ENCODE peak calls at places on chromosomes 4 and X, in six cellular contexts. One of them, this sample, is unnamed.

GRCh38 chr4:151443777-151444176 is 34.8 kb downstream of the FHIP1A start:
- DNase-seq in K562: no peak
- DNase-seq in H1: no peak
- DNase-seq in GM12878: no peak
- DNase-seq in HepG2: no peak
- DNase-seq in GM12891: no peak
- DNase-seq in this sample: no peak

GRCh38 chr4:33930497-33930896 is 2313.8 kb downstream of the ARAP2 start:
- DNase-seq in K562: no peak
- DNase-seq in H1: no peak
- DNase-seq in GM12878: no peak
- DNase-seq in HepG2: no peak
- DNase-seq in GM12891: no peak
- DNase-seq in this sample: no peak

GRCh38 chrX:1516596-1517104 is 20.3 kb downstream of the P2RY8 start:
- DNase-seq in K562: no peak
- DNase-seq in H1: peak; percentile 26
- DNase-seq in GM12878: no peak
- DNase-seq in HepG2: no peak
- DNase-seq in GM12891: no peak
- DNase-seq in this sample: no peak

GRCh38 chrX:14529288-14529989 is at the start of gene GLRA2:
- DNase-seq in K562: no peak
- DNase-seq in H1: peak; percentile 56
- DNase-seq in GM12878: no peak
- DNase-seq in HepG2: peak; percentile 1
- DNase-seq in GM12891: no peak
- DNase-seq in this sample: no peak

GRCh38 chr4:185082549-185082948 is 60.5 kb upstream of the SLC25A4 start:
- DNase-seq in K562: no peak
- DNase-seq in H1: no peak
- DNase-seq in GM12878: no peak
- DNase-seq in HepG2: no peak
- DNase-seq in GM12891: no peak
- DNase-seq in this sample: no peak

GRCh38 chr4:26174033-26174432 is 146.8 kb upstream of the RBPJ start:
- DNase-seq in K562: no peak
- DNase-seq in H1: no peak
- DNase-seq in GM12878: no peak
- DNase-seq in HepG2: no peak
- DNase-seq in GM12891: no peak
- DNase-seq in this sample: no peak

GRCh38 chr4:176638992-176639391 is 153.7 kb downstream of the VEGFC start:
- DNase-seq in K562: no peak
- DNase-seq in H1: no peak
- DNase-seq in GM12878: no peak
- DNase-seq in HepG2: no peak
- DNase-seq in GM12891: no peak
- DNase-seq in this sample: no peak

GRCh38 chr4:4726051-4726450 is 133.4 kb upstream of the MSX1 start:
- DNase-seq in K562: peak; percentile 34
- DNase-seq in H1: no peak
- DNase-seq in GM12878: no peak
- DNase-seq in HepG2: no peak
- DNase-seq in GM12891: no peak
- DNase-seq in this sample: no peak

GRCh38 chr4:189548484-189549160 is 392.1 kb upstream of the FRG1 start:
- DNase-seq in K562: no peak
- DNase-seq in H1: no peak
- DNase-seq in GM12878: no peak
- DNase-seq in HepG2: no peak
- DNase-seq in GM12891: no peak
- DNase-seq in this sample: no peak

GRCh38 chrX:93346309-93346708 is 327.1 kb downstream of the NAP1L3 start:
- DNase-seq in K562: no peak
- DNase-seq in H1: no peak
- DNase-seq in GM12878: no peak
- DNase-seq in HepG2: no peak
- DNase-seq in GM12891: no peak
- DNase-seq in this sample: no peak

GRCh38 chr4:95591278-95591677 is 42.5 kb upstream of the UNC5C start:
- DNase-seq in K562: no peak
- DNase-seq in H1: no peak
- DNase-seq in GM12878: no peak
- DNase-seq in HepG2: no peak
- DNase-seq in GM12891: no peak
- DNase-seq in this sample: no peak

GRCh38 chr4:105474110-105474518 is 252 bp upstream of the PPA2 start:
- DNase-seq in K562: no peak
- DNase-seq in H1: no peak
- DNase-seq in GM12878: no peak
- DNase-seq in HepG2: no peak
- DNase-seq in GM12891: peak; percentile 71
- DNase-seq in this sample: no peak

GRCh38 chr4:56755901-56756300 is 65.6 kb downstream of the SPINK2 start:
- DNase-seq in K562: no peak
- DNase-seq in H1: no peak
- DNase-seq in GM12878: no peak
- DNase-seq in HepG2: no peak
- DNase-seq in GM12891: no peak
- DNase-seq in this sample: no peak

GRCh38 chrX:115958687-115959359 is 211.7 kb upstream of the AGTR2 start:
- DNase-seq in K562: no peak
- DNase-seq in H1: no peak
- DNase-seq in GM12878: no peak
- DNase-seq in HepG2: no peak
- DNase-seq in GM12891: no peak
- DNase-seq in this sample: no peak

GRCh38 chr4:2537011-2537830 is 774 bp downstream of the FAM193A start:
- DNase-seq in K562: peak; percentile 25
- DNase-seq in H1: peak; percentile 72
- DNase-seq in GM12878: no peak
- DNase-seq in HepG2: peak; percentile 44
- DNase-seq in GM12891: no peak
- DNase-seq in this sample: peak; percentile 24

GRCh38 chr4:69881173-69881773 is 21.3 kb upstream of the SULT1E1 start:
- DNase-seq in K562: peak; percentile 10
- DNase-seq in H1: no peak
- DNase-seq in GM12878: no peak
- DNase-seq in HepG2: peak; percentile 66
- DNase-seq in GM12891: peak; percentile 2
- DNase-seq in this sample: no peak

GRCh38 chr4:13920901-13921300 is 293.4 kb upstream of the BOD1L1 start:
- DNase-seq in K562: no peak
- DNase-seq in H1: no peak
- DNase-seq in GM12878: no peak
- DNase-seq in HepG2: peak; percentile 16
- DNase-seq in GM12891: no peak
- DNase-seq in this sample: no peak

GRCh38 chr4:42865572-42866189 is 26.8 kb upstream of the GRXCR1 start:
- DNase-seq in K562: peak; percentile 22
- DNase-seq in H1: peak; percentile 81
- DNase-seq in GM12878: no peak
- DNase-seq in HepG2: peak; percentile 48
- DNase-seq in GM12891: peak; percentile 15
- DNase-seq in this sample: peak; percentile 0

GRCh38 chrX:41952102-41952501 is 28.7 kb upstream of the CASK start:
- DNase-seq in K562: no peak
- DNase-seq in H1: no peak
- DNase-seq in GM12878: no peak
- DNase-seq in HepG2: no peak
- DNase-seq in GM12891: no peak
- DNase-seq in this sample: no peak

GRCh38 chr4:8586671-8587468 is 5.7 kb upstream of the CPZ start:
- DNase-seq in K562: peak; percentile 20
- DNase-seq in H1: no peak
- DNase-seq in GM12878: no peak
- DNase-seq in HepG2: no peak
- DNase-seq in GM12891: no peak
- DNase-seq in this sample: no peak

DNA sequence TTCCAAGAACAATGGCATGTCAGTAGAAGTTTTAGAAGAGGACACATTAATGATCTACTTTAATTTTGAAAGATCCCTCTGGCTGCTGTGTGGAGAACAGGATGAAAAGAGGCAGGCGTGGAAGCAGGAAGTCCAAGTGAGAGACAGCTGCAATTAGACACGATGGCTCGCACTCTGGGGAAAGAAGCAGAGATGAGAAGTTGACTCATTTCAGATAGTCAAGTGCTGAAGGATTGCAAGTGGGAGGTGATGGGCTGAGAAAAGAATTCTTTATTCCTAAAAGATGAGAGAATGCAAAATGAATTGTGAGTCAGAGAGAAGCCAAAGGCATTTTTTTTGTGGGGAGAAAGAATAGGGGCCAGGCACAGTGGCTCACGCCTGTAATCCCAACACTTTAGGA is 16.5 kb downstream of the RXFP1 start:
- DNase-seq in K562: no peak
- DNase-seq in H1: no peak
- DNase-seq in GM12878: no peak
- DNase-seq in HepG2: no peak
- DNase-seq in GM12891: no peak
- DNase-seq in this sample: no peak
- TF ChIP-seq TAF1 in K562: no peak
- TF ChIP-seq TAF1 in H1: no peak
- TF ChIP-seq TAF1 in GM12878: no peak
- TF ChIP-seq TAF1 in HepG2: no peak
- TF ChIP-seq TAF1 in GM12891: no peak
- TF ChIP-seq TAF1 in this sample: no peak

DNA sequence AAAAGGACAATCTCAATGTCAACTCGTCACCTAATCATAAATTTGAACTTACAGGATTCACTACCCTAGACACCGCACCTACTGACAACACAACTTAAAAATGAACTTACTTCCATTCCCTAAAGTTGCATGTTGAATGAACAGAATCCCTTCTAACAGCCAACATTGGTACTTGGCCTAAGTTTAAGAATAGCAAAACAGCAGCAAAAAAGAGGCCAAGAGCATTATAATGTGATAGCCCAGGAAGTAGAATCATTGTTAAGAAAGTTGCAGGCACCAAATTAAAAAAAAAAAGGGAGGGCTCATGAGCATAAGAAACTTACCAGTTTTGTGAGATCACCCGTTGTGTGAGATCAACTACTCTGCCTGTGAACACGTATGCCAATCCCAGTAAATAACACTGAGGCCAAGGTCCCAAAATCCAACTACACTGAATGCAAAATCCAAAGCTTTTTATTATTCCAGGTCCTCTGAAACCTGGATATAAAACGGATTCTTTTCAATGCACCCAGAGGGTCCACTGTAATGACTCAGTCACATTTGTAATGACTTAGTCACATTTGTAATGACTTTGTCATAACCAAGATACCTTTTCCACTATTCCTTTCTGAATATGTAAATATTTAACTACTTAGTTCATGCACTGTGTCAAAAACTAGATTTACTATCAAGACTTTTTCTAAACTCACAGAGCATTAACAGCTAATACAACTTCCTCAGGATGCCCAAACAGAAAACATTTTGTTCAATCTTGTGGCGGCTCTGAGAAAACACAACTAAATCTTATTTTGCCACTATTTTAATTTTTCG is 6.8 kb downstream of the HNRNPDL start:
- DNase-seq in K562: no peak
- DNase-seq in H1: no peak
- DNase-seq in GM12878: no peak
- DNase-seq in HepG2: no peak
- DNase-seq in GM12891: no peak
- DNase-seq in this sample: no peak
- TF ChIP-seq POLR2A in K562: peak; percentile 83
- TF ChIP-seq POLR2A in H1: peak; percentile 90
- TF ChIP-seq POLR2A in GM12878: peak; percentile 47
- TF ChIP-seq POLR2A in HepG2: peak; percentile 18
- TF ChIP-seq POLR2A in GM12891: peak; percentile 87
- TF ChIP-seq POLR2A in this sample: peak; percentile 80

GRCh38 chrX:119181491-119181890 is 53.9 kb upstream of the KIAA1210 start:
- DNase-seq in K562: no peak
- DNase-seq in H1: peak; percentile 47
- DNase-seq in GM12878: no peak
- DNase-seq in HepG2: peak; percentile 12
- DNase-seq in GM12891: no peak
- DNase-seq in this sample: no peak
- TF ChIP-seq POLR2AphosphoS5 in K562: no peak
- TF ChIP-seq POLR2AphosphoS5 in H1: no peak
- TF ChIP-seq POLR2AphosphoS5 in GM12878: no peak
- TF ChIP-seq POLR2AphosphoS5 in HepG2: no peak
- TF ChIP-seq POLR2AphosphoS5 in GM12891: no peak
- TF ChIP-seq POLR2AphosphoS5 in this sample: no peak

DNA sequence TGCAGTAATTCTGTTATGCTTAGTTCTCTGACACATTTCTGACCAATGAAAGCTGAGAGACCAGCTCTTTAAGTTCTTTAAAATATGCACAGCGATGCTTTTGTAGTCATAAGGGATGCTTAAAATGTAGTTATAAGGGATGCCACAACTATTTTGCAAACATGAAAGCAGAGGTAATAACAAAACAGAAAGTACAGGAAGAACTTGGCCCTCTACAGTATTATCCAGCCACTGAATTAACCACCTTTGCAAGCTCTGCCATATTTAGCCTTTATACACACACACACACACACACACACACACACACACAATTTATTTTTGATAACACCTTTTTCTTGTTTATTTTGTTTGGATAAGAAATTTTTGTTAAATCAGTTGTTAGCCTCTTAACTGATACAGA is 590.0 kb downstream of the FAT4 start:
- DNase-seq in K562: no peak
- DNase-seq in H1: no peak
- DNase-seq in GM12878: no peak
- DNase-seq in HepG2: no peak
- DNase-seq in GM12891: no peak
- DNase-seq in this sample: no peak
- TF ChIP-seq TAF1 in K562: no peak
- TF ChIP-seq TAF1 in H1: no peak
- TF ChIP-seq TAF1 in GM12878: no peak
- TF ChIP-seq TAF1 in HepG2: no peak
- TF ChIP-seq TAF1 in GM12891: no peak
- TF ChIP-seq TAF1 in this sample: no peak

This sample was measured in GM12892.